ENCODE peak calls at places on chromosomes 1 and 21, in five cellular contexts. G, W, P, E and U are unnamed samples.

GRCh38 chr1:3695326-3696217 is 43.3 kb downstream of the TP73 start:
- DNase-seq in W (no peak), P (no peak), G (no peak), E (peak), U (peak)

GRCh38 chr1:201264554-201264953 is 18.8 kb upstream of the PKP1 start:
- DNase-seq in P (no peak), G (no peak), W (no peak), E (no peak), U (no peak)

GRCh38 chr1:26697978-26698849 is 2.4 kb downstream of the ARID1A start:
- DNase-seq in W (peak), E (peak), G (peak), P (peak), U (peak)

GRCh38 chr1:156194300-156194652 is 372 bp downstream of the SLC25A44 start:
- DNase-seq in W (no peak), E (no peak), P (no peak), G (no peak), U (peak)

GRCh38 chr21:28832013-28832714 is 160.5 kb downstream of the LTN1 start:
- DNase-seq in W (no peak), E (peak), P (no peak), G (no peak), U (no peak)

GRCh38 chr1:112628516-112628915 is 8.9 kb downstream of the CAPZA1 start:
- DNase-seq in G (no peak), P (no peak), W (no peak), E (peak), U (no peak)

GRCh38 chr1:176879784-176880620 is 284.5 kb downstream of the ASTN1 start:
- DNase-seq in E (no peak), G (no peak), W (no peak), P (no peak), U (no peak)

GRCh38 chr1:214637722-214638473 is 34.9 kb downstream of the CENPF start:
- DNase-seq in P (no peak), W (no peak), G (no peak), E (peak), U (peak)

GRCh38 chr21:44957901-44958451 is 18.1 kb downstream of the SLX9 start:
- DNase-seq in P (no peak), W (no peak), E (no peak), G (no peak), U (no peak)

GRCh38 chr1:182615468-182616129 is 11.4 kb upstream of the RGS16 start:
- DNase-seq in E (no peak), G (peak), P (peak), W (peak), U (peak)

GRCh38 chr1:18926315-18927081 is 24.1 kb upstream of the ALDH4A1 start:
- DNase-seq in P (no peak), G (no peak), E (peak), W (peak), U (no peak)

GRCh38 chr1:202081992-202082391 is 40.7 kb upstream of the GPR37L1 start:
- DNase-seq in G (peak), E (no peak), P (no peak), W (no peak), U (peak)

GRCh38 chr1:11453742-11454442 is 25.1 kb upstream of the DISP3 start:
- DNase-seq in W (no peak), G (no peak), E (no peak), P (no peak), U (peak)